ENCODE peak calls at places on chromosomes 5 and 9, in six cellular contexts. J is H1, V is neuronal stem cell, E is IMR-90, Q is H9, F is trophoblast cell. Y is an unnamed sample.
A peak's percentile ranks its signal among the peaks of the same experiment; 100 is the strongest.

GRCh38 chr5:177131711-177132503 is 1.7 kb upstream of the NSD1 start:
- DNase-seq in J (no peak), V (peak; percentile 20), E (no peak), Q (peak; percentile 64), F (no peak), Y (no peak)

GRCh38 chr9:125425901-125426515 is 164.4 kb downstream of the GAPVD1 start:
- DNase-seq in J (no peak), V (no peak), E (no peak), Q (no peak), F (no peak), Y (no peak)

GRCh38 chr5:151086905-151087360 is 6.1 kb upstream of the TNIP1 start:
- DNase-seq in J (no peak), V (no peak), E (peak; percentile 43), Q (no peak), F (no peak), Y (peak; percentile 61)

GRCh38 chr5:78706825-78707224 is 58.3 kb upstream of the LHFPL2 start:
- DNase-seq in J (no peak), V (no peak), E (peak; percentile 41), Q (no peak), F (no peak), Y (no peak)

GRCh38 chr5:180607861-180608571 is 16.7 kb upstream of the SCGB3A1 start:
- DNase-seq in J (no peak), V (no peak), E (no peak), Q (no peak), F (no peak), Y (no peak)

GRCh38 chr5:68805427-68805826 is 288.4 kb upstream of the SLC30A5 start:
- DNase-seq in J (no peak), V (no peak), E (no peak), Q (no peak), F (no peak), Y (no peak)

GRCh38 chr9:36592801-36593583 is 20.3 kb downstream of the MELK start:
- DNase-seq in J (no peak), V (no peak), E (peak; percentile 24), Q (no peak), F (no peak), Y (no peak)

GRCh38 chr5:95773325-95774059 is 42.4 kb downstream of the RHOBTB3 start:
- DNase-seq in J (no peak), V (no peak), E (peak; percentile 90), Q (no peak), F (no peak), Y (peak; percentile 75)

GRCh38 chr5:152170350-152170749 is 234.7 kb downstream of the NMUR2 start:
- DNase-seq in J (no peak), V (no peak), E (no peak), Q (no peak), F (no peak), Y (no peak)

GRCh38 chr5:174430940-174431339 is 293.4 kb upstream of the MSX2 start:
- DNase-seq in J (no peak), V (no peak), E (no peak), Q (no peak), F (no peak), Y (no peak)

GRCh38 chr9:82781965-82782392 is 281.0 kb downstream of the RASEF start:
- DNase-seq in J (no peak), V (no peak), E (no peak), Q (no peak), F (no peak), Y (no peak)

GRCh38 chr5:157351386-157352089 is 85.6 kb downstream of the CYFIP2 start:
- DNase-seq in J (no peak), V (no peak), E (no peak), Q (no peak), F (no peak), Y (no peak)

GRCh38 chr5:41312066-41312465 is 98.7 kb upstream of the C6 start:
- DNase-seq in J (no peak), V (no peak), E (no peak), Q (no peak), F (no peak), Y (no peak)

GRCh38 chr9:86096382-86096781 is 3.0 kb downstream of the GOLM1 start:
- DNase-seq in J (no peak), V (no peak), E (peak; percentile 66), Q (no peak), F (no peak), Y (peak; percentile 81)

GRCh38 chr9:107708786-107709185 is 219.2 kb upstream of the KLF4 start:
- DNase-seq in J (no peak), V (no peak), E (no peak), Q (no peak), F (no peak), Y (no peak)

GRCh38 chr5:137888489-137888874 is 775 bp upstream of the PKD2L2 start:
- DNase-seq in J (no peak), V (no peak), E (no peak), Q (no peak), F (no peak), Y (no peak)

GRCh38 chr5:137887831-137888230 is 1.4 kb upstream of the PKD2L2 start:
- DNase-seq in J (no peak), V (no peak), E (no peak), Q (no peak), F (no peak), Y (no peak)

GRCh38 chr5:137888875-137889759 is at the start of gene PKD2L2:
- DNase-seq in J (peak; percentile 1), V (peak; percentile 23), E (peak; percentile 64), Q (peak; percentile 81), F (peak; percentile 95), Y (no peak)

GRCh38 chr5:137891849-137892248 is 2.6 kb downstream of the PKD2L2 start:
- DNase-seq in J (no peak), V (no peak), E (no peak), Q (no peak), F (no peak), Y (no peak)

GRCh38 chr5:137890850-137891249 is 1.6 kb downstream of the PKD2L2 start:
- DNase-seq in J (no peak), V (no peak), E (no peak), Q (no peak), F (no peak), Y (no peak)
- H3K4me1 ChIP-seq in J (no peaks in the 10 kb centered on the region), V (peaks cover 7% of the 10 kb centered on the region), E (no peaks in the 10 kb centered on the region), Q (no peaks in the 10 kb centered on the region), F (no peaks in the 10 kb centered on the region), Y (no peaks in the 10 kb centered on the region)

GRCh38 chr9:98271479-98271878 is 16.0 kb upstream of the TBC1D2 start:
- DNase-seq in J (no peak), V (no peak), E (no peak), Q (peak; percentile 30), F (no peak), Y (no peak)
- H2BK120ac ChIP-seq in J (no peak overlapping the region), V (no peak overlapping the region), E (peak overlapping the region; percentile 56), Q (no peak overlapping the region), F (no peak overlapping the region), Y (no peak overlapping the region)

GRCh38 chr5:112419596-112420110 is 576 bp upstream of the EPB41L4A start:
- DNase-seq in J (no peak), V (peak; percentile 56), E (no peak), Q (peak; percentile 69), F (peak; percentile 59), Y (peak; percentile 34)

GRCh38 chr5:112419050-112419595 is at the start of gene EPB41L4A:
- DNase-seq in J (no peak), V (peak; percentile 40), E (no peak), Q (no peak), F (no peak), Y (peak; percentile 36)

GRCh38 chr5:112417931-112418358 is 1.1 kb downstream of the EPB41L4A start:
- DNase-seq in J (no peak), V (peak; percentile 23), E (no peak), Q (no peak), F (peak; percentile 59), Y (peak; percentile 32)

GRCh38 chr5:112420111-112420864 is 1.2 kb upstream of the EPB41L4A start:
- DNase-seq in J (peak; percentile 51), V (peak; percentile 77), E (peak; percentile 5), Q (peak; percentile 87), F (peak; percentile 80), Y (peak; percentile 69)

DNA sequence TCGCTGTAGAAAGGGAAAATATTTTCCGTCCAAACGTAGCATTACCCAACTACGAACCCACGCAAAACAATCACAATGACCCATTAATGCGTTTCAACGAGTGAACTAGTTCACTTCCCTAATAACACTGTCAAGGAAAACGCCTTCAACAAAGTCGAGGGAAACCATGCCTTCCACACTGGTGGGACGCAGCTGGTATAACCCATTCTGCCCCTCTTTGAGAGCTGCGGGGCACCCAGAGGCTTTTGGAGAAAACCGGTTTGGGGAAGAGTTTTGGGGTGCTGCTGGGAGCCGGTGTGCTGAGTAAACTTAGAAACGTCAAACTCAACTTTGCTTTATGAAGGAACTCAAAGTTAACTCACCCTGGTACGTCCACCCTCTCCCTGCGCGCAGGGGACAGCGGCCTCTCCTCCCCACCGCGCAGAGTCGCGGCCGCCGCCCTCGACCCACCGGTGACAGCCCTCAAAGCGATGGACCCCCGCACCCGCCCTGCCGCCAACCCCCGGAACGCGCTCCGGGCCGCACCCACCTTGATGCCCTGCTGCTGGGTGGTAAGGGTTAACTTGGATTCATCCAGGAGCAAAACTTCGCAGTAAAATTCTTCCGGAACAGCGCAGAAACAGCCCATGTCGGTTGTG is 546 bp downstream of the EPB41L4A start:
- DNase-seq in J (no peak), V (peak; percentile 15), E (no peak), Q (peak; percentile 42), F (peak; percentile 5), Y (peak; percentile 21)
- H3K14ac ChIP-seq in J (no peak overlapping the region), V (no peak overlapping the region), E (no peak overlapping the region), Q (no peak overlapping the region), F (no peak overlapping the region), Y (peak overlapping the region; percentile 58)

DNA sequence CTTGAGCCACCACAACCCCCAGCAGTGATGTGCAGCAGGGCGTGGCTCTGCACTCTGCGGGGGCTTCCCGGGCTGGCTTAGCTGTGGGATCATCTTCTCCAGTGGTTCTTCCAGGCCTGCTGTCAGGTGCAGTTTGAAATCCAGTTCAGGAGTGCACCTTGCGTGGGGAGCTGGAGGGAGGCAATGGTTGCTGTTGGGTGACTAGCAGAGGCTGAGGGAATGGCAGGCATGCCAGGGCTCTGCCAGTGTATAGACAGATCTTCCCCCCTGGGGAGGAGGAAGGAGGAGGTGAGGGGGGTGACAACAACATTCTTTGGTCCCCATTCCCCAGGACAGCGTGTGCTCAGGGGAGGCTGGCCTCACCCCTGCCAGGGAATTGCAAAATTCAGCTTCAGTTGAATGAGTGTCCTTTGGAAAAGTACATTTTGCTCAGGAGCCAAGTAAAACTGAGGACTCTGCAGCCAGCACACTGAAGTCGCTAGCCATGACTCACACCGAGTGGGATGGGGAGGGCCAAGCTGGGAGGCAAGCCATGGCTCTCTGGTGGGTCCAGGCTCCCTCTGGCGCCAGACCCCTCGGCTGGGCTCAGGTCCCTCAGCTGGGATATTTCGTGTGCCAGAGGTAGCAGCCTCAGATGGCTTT is 35.0 kb downstream of the ERGIC1 start:
- DNase-seq in J (no peak), V (no peak), E (peak; percentile 96), Q (no peak), F (peak; percentile 42), Y (peak; percentile 95)
- H3K4me1 ChIP-seq in J (peaks cover 50% of the 10 kb centered on the region), V (peaks cover 67% of the 10 kb centered on the region), E (peaks cover 52% of the 10 kb centered on the region), Q (peaks cover 7% of the 10 kb centered on the region), F (peaks cover 15% of the 10 kb centered on the region), Y (peaks cover 58% of the 10 kb centered on the region)

Y was measured in mesenchymal stem cell.